ENCODE peak calls at places on chromosomes 3 and 15, in eight cellular contexts. One of them, this sample, is unnamed.

GRCh38 chr3:177968891-177969290 is 567.3 kb upstream of the KCNMB2 start:
- DNase-seq in K562: no peak
- DNase-seq in mammary epithelial cell: peak; percentile 44
- DNase-seq in PC-9: no peak
- DNase-seq in fibroblast of lung: no peak
- DNase-seq in hepatocyte: no peak
- DNase-seq in GM23248: peak; percentile 34
- DNase-seq in GM23338: no peak
- DNase-seq in this sample: peak; percentile 49

GRCh38 chr15:78080088-78080460 is 2.6 kb upstream of the TBC1D2B start:
- DNase-seq in K562: no peak
- DNase-seq in mammary epithelial cell: no peak
- DNase-seq in PC-9: no peak
- DNase-seq in fibroblast of lung: no peak
- DNase-seq in hepatocyte: no peak
- DNase-seq in GM23248: no peak
- DNase-seq in GM23338: no peak
- DNase-seq in this sample: no peak

GRCh38 chr3:115359507-115359906 is 212.4 kb upstream of the ZBTB20 start:
- DNase-seq in K562: no peak
- DNase-seq in mammary epithelial cell: no peak
- DNase-seq in PC-9: no peak
- DNase-seq in fibroblast of lung: peak; percentile 52
- DNase-seq in hepatocyte: no peak
- DNase-seq in GM23248: no peak
- DNase-seq in GM23338: no peak
- DNase-seq in this sample: no peak

GRCh38 chr3:55474213-55474632 is 12.9 kb downstream of the WNT5A start:
- DNase-seq in K562: no peak
- DNase-seq in mammary epithelial cell: no peak
- DNase-seq in PC-9: no peak
- DNase-seq in fibroblast of lung: no peak
- DNase-seq in hepatocyte: no peak
- DNase-seq in GM23248: no peak
- DNase-seq in GM23338: peak; percentile 72
- DNase-seq in this sample: no peak

GRCh38 chr3:30475038-30475808 is 131.2 kb upstream of the TGFBR2 start:
- DNase-seq in K562: no peak
- DNase-seq in mammary epithelial cell: peak; percentile 79
- DNase-seq in PC-9: no peak
- DNase-seq in fibroblast of lung: no peak
- DNase-seq in hepatocyte: no peak
- DNase-seq in GM23248: no peak
- DNase-seq in GM23338: no peak
- DNase-seq in this sample: no peak

GRCh38 chr3:167989999-167990398 is 105.7 kb downstream of the GOLIM4 start:
- DNase-seq in K562: no peak
- DNase-seq in mammary epithelial cell: no peak
- DNase-seq in PC-9: no peak
- DNase-seq in fibroblast of lung: no peak
- DNase-seq in hepatocyte: no peak
- DNase-seq in GM23248: no peak
- DNase-seq in GM23338: no peak
- DNase-seq in this sample: no peak

GRCh38 chr3:41565948-41566347 is 366.6 kb downstream of the CTNNB1 start:
- DNase-seq in K562: no peak
- DNase-seq in mammary epithelial cell: no peak
- DNase-seq in PC-9: no peak
- DNase-seq in fibroblast of lung: no peak
- DNase-seq in hepatocyte: no peak
- DNase-seq in GM23248: no peak
- DNase-seq in GM23338: no peak
- DNase-seq in this sample: no peak

GRCh38 chr3:112111785-112112402 is 21.2 kb downstream of the GCSAM start:
- DNase-seq in K562: peak; percentile 54
- DNase-seq in mammary epithelial cell: peak; percentile 71
- DNase-seq in PC-9: peak; percentile 70
- DNase-seq in fibroblast of lung: peak; percentile 76
- DNase-seq in hepatocyte: peak; percentile 81
- DNase-seq in GM23248: peak; percentile 78
- DNase-seq in GM23338: peak; percentile 93
- DNase-seq in this sample: peak; percentile 38

GRCh38 chr15:67063689-67064606 is 1.5 kb upstream of the SMAD3 start:
- DNase-seq in K562: peak; percentile 92
- DNase-seq in mammary epithelial cell: no peak
- DNase-seq in PC-9: no peak
- DNase-seq in fibroblast of lung: no peak
- DNase-seq in hepatocyte: peak; percentile 81
- DNase-seq in GM23248: no peak
- DNase-seq in GM23338: peak; percentile 87
- DNase-seq in this sample: peak; percentile 61

GRCh38 chr15:67062365-67062985 is 2.9 kb upstream of the SMAD3 start:
- DNase-seq in K562: no peak
- DNase-seq in mammary epithelial cell: no peak
- DNase-seq in PC-9: no peak
- DNase-seq in fibroblast of lung: no peak
- DNase-seq in hepatocyte: no peak
- DNase-seq in GM23248: no peak
- DNase-seq in GM23338: no peak
- DNase-seq in this sample: no peak

GRCh38 chr15:67066041-67067021 is 929 bp downstream of the SMAD3 start:
- DNase-seq in K562: peak; percentile 45
- DNase-seq in mammary epithelial cell: peak; percentile 39
- DNase-seq in PC-9: no peak
- DNase-seq in fibroblast of lung: no peak
- DNase-seq in hepatocyte: no peak
- DNase-seq in GM23248: peak; percentile 63
- DNase-seq in GM23338: peak; percentile 67
- DNase-seq in this sample: no peak

GRCh38 chr15:67065531-67066005 is at the start of gene SMAD3:
- DNase-seq in K562: peak; percentile 93
- DNase-seq in mammary epithelial cell: peak; percentile 93
- DNase-seq in PC-9: peak; percentile 73
- DNase-seq in fibroblast of lung: peak; percentile 96
- DNase-seq in hepatocyte: peak; percentile 96
- DNase-seq in GM23248: peak; percentile 97
- DNase-seq in GM23338: peak; percentile 89
- DNase-seq in this sample: peak; percentile 93

GRCh38 chr15:67064607-67065530 is 533 bp upstream of the SMAD3 start:
- DNase-seq in K562: peak; percentile 78
- DNase-seq in mammary epithelial cell: no peak
- DNase-seq in PC-9: peak; percentile 50
- DNase-seq in fibroblast of lung: no peak
- DNase-seq in hepatocyte: peak; percentile 82
- DNase-seq in GM23248: no peak
- DNase-seq in GM23338: peak; percentile 81
- DNase-seq in this sample: no peak
- TF ChIP-seq EZH2 in K562: no peak
- TF ChIP-seq EZH2 in mammary epithelial cell: no peak
- TF ChIP-seq EZH2 in PC-9: no peak
- TF ChIP-seq EZH2 in fibroblast of lung: no peak
- TF ChIP-seq EZH2 in hepatocyte: no peak
- TF ChIP-seq EZH2 in GM23248: no peak
- TF ChIP-seq EZH2 in GM23338: no peak
- TF ChIP-seq EZH2 in this sample: no peak

GRCh38 chr15:22786868-22787698 is 639 bp downstream of the NIPA1 start:
- DNase-seq in K562: peak; percentile 46
- DNase-seq in mammary epithelial cell: peak; percentile 45
- DNase-seq in PC-9: no peak
- DNase-seq in fibroblast of lung: peak; percentile 15
- DNase-seq in hepatocyte: peak; percentile 57
- DNase-seq in GM23248: peak; percentile 54
- DNase-seq in GM23338: peak; percentile 66
- DNase-seq in this sample: no peak
- TF ChIP-seq EZH2 in K562: no peak
- TF ChIP-seq EZH2 in mammary epithelial cell: no peak
- TF ChIP-seq EZH2 in PC-9: no peak
- TF ChIP-seq EZH2 in fibroblast of lung: no peak
- TF ChIP-seq EZH2 in hepatocyte: no peak
- TF ChIP-seq EZH2 in GM23248: no peak
- TF ChIP-seq EZH2 in GM23338: peak; percentile 47
- TF ChIP-seq EZH2 in this sample: no peak

GRCh38 chr3:4981160-4981687 is 2.0 kb downstream of the BHLHE40 start:
- DNase-seq in K562: no peak
- DNase-seq in mammary epithelial cell: no peak
- DNase-seq in PC-9: no peak
- DNase-seq in fibroblast of lung: peak; percentile 33
- DNase-seq in hepatocyte: no peak
- DNase-seq in GM23248: peak; percentile 58
- DNase-seq in GM23338: no peak
- DNase-seq in this sample: peak; percentile 39

GRCh38 chr3:4978966-4979400 is 254 bp upstream of the BHLHE40 start:
- DNase-seq in K562: peak; percentile 99
- DNase-seq in mammary epithelial cell: peak; percentile 97
- DNase-seq in PC-9: peak; percentile 84
- DNase-seq in fibroblast of lung: peak; percentile 96
- DNase-seq in hepatocyte: peak; percentile 97
- DNase-seq in GM23248: peak; percentile 99
- DNase-seq in GM23338: peak; percentile 72
- DNase-seq in this sample: peak; percentile 99

GRCh38 chr3:4978259-4978965 is 825 bp upstream of the BHLHE40 start:
- DNase-seq in K562: peak; percentile 99
- DNase-seq in mammary epithelial cell: peak; percentile 100
- DNase-seq in PC-9: peak; percentile 85
- DNase-seq in fibroblast of lung: peak; percentile 96
- DNase-seq in hepatocyte: peak; percentile 97
- DNase-seq in GM23248: peak; percentile 99
- DNase-seq in GM23338: peak; percentile 86
- DNase-seq in this sample: peak; percentile 98

GRCh38 chr3:4980229-4981159 is 1.3 kb downstream of the BHLHE40 start:
- DNase-seq in K562: peak; percentile 98
- DNase-seq in mammary epithelial cell: peak; percentile 81
- DNase-seq in PC-9: peak; percentile 69
- DNase-seq in fibroblast of lung: peak; percentile 93
- DNase-seq in hepatocyte: peak; percentile 94
- DNase-seq in GM23248: peak; percentile 97
- DNase-seq in GM23338: peak; percentile 79
- DNase-seq in this sample: peak; percentile 83

DNA sequence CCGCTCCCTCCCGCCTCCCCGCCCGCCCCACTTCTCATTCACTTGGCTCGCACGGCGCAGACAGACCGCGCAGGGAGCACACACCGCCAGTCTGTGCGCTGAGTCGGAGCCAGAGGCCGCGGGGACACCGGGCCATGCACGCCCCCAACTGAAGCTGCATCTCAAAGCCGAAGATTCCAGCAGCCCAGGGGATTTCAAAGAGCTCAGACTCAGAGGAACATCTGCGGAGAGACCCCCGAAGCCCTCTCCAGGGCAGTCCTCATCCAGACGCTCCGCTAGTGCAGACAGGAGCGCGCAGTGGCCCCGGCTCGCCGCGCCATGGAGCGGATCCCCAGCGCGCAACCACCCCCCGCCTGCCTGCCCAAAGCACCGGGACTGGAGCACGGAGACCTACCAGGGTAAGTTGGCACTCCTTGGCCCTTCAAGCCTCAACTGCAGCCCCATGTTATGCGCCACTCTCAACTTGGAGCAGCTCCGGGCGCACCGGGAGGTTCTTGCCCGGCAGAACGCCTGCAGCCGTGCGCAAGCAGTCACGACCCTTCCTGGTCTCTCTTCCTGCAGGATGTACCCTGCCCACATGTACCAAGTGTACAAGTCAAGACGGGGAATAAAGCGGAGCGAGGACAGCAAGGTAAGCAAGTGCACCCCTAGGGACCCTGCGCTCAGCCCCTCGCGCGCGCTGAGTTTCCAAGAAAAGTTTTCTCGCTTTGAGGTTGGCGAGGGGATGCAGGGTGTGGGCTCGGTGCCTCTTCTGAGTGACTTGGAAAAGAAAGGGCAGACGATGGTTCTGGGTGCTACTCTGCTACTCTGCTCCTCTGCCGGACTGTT is at the start of gene BHLHE40:
- DNase-seq in K562: peak; percentile 63
- DNase-seq in mammary epithelial cell: no peak
- DNase-seq in PC-9: no peak
- DNase-seq in fibroblast of lung: peak; percentile 59
- DNase-seq in hepatocyte: peak; percentile 39
- DNase-seq in GM23248: no peak
- DNase-seq in GM23338: peak; percentile 72
- DNase-seq in this sample: no peak
- TF ChIP-seq EZH2 in K562: no peak
- TF ChIP-seq EZH2 in mammary epithelial cell: no peak
- TF ChIP-seq EZH2 in PC-9: no peak
- TF ChIP-seq EZH2 in fibroblast of lung: no peak
- TF ChIP-seq EZH2 in hepatocyte: no peak
- TF ChIP-seq EZH2 in GM23248: no peak
- TF ChIP-seq EZH2 in GM23338: no peak
- TF ChIP-seq EZH2 in this sample: no peak

GRCh38 chr3:13021934-13022265 is 51.3 kb downstream of the IQSEC1 start:
- DNase-seq in K562: no peak
- DNase-seq in mammary epithelial cell: no peak
- DNase-seq in PC-9: no peak
- DNase-seq in fibroblast of lung: no peak
- DNase-seq in hepatocyte: no peak
- DNase-seq in GM23248: no peak
- DNase-seq in GM23338: no peak
- DNase-seq in this sample: no peak

GRCh38 chr3:13021141-13021933 is 51.9 kb downstream of the IQSEC1 start:
- DNase-seq in K562: no peak
- DNase-seq in mammary epithelial cell: no peak
- DNase-seq in PC-9: no peak
- DNase-seq in fibroblast of lung: no peak
- DNase-seq in hepatocyte: no peak
- DNase-seq in GM23248: peak; percentile 8
- DNase-seq in GM23338: no peak
- DNase-seq in this sample: no peak

GRCh38 chr3:13023251-13024055 is 49.8 kb downstream of the IQSEC1 start:
- DNase-seq in K562: no peak
- DNase-seq in mammary epithelial cell: no peak
- DNase-seq in PC-9: peak; percentile 60
- DNase-seq in fibroblast of lung: no peak
- DNase-seq in hepatocyte: no peak
- DNase-seq in GM23248: peak; percentile 32
- DNase-seq in GM23338: no peak
- DNase-seq in this sample: no peak

GRCh38 chr3:13024274-13024863 is 48.9 kb downstream of the IQSEC1 start:
- DNase-seq in K562: no peak
- DNase-seq in mammary epithelial cell: no peak
- DNase-seq in PC-9: no peak
- DNase-seq in fibroblast of lung: no peak
- DNase-seq in hepatocyte: no peak
- DNase-seq in GM23248: no peak
- DNase-seq in GM23338: no peak
- DNase-seq in this sample: no peak

DNA sequence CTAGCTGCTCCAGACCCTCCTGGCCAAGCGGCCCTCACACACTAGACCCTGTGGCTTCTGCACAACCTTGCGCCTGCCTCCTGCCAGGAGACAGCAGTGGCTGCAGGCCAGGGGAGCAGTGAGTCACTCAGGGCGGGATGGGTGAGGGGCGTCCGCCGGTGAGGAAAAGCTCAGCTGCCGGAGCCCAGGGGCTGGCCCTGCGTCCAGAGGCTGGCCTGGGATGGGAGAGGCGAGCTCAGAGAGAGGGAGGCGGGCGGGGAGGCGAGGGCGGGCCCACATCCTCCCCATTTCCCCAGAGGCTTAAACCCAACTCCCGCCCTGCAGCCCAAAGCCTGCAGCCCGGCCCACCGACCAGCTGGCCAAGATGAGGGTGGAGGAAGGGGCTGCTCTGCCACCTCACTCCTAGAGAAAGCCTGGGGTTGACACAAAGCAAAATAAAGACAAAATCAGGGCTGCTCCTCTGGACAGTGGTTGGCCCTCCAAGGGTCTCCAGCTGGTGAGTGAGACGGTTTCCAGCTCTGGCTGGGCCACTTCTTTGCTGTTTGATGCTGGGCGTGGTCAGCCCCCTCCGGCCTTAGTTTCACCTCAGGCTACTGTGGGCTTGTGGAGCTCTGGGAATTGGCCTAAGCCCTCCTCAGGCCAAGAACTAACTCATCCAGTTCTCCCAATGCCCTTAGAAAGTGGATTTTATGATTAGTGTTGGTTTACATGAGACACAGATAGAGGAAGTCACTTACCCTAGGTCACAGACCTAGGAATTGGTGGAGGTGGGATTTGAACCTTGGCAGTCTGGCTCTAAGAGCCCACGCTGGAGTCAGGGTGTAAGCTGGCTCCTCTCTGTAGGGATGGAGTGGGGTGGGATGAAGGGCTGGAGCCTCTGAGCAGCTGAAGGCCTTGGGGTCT is 50.6 kb downstream of the IQSEC1 start:
- DNase-seq in K562: peak; percentile 34
- DNase-seq in mammary epithelial cell: no peak
- DNase-seq in PC-9: peak; percentile 81
- DNase-seq in fibroblast of lung: peak; percentile 89
- DNase-seq in hepatocyte: peak; percentile 81
- DNase-seq in GM23248: peak; percentile 75
- DNase-seq in GM23338: peak; percentile 62
- DNase-seq in this sample: peak; percentile 86
- TF ChIP-seq EZH2 in K562: no peak
- TF ChIP-seq EZH2 in mammary epithelial cell: no peak
- TF ChIP-seq EZH2 in PC-9: no peak
- TF ChIP-seq EZH2 in fibroblast of lung: no peak
- TF ChIP-seq EZH2 in hepatocyte: no peak
- TF ChIP-seq EZH2 in GM23248: no peak
- TF ChIP-seq EZH2 in GM23338: no peak
- TF ChIP-seq EZH2 in this sample: no peak

This sample was measured in astrocyte.